ENCODE peak calls at places on chromosome 4, in six cellular contexts. S is A549, N is H1, H is WTC11, R is endothelial cell of umbilical vein, O is K562. G is an unnamed sample.

GRCh38 chr4:6111354-6111930 is 88.9 kb downstream of the JAKMIP1 start:
- DNase-seq in R (no peak), O (no peak), N (no peak), S (no peak), H (no peak), G (no peak)

GRCh38 chr4:20337261-20337664 is 85.6 kb downstream of the SLIT2 start:
- DNase-seq in N (no peak), H (no peak), S (no peak), R (no peak), O (no peak), G (no peak)

GRCh38 chr4:24642941-24643628 is 58.7 kb upstream of the DHX15 start:
- DNase-seq in R (no peak), O (no peak), N (no peak), S (peak), H (no peak), G (peak)

GRCh38 chr4:74202062-74202586 is 44.2 kb downstream of the MTHFD2L start:
- DNase-seq in S (no peak), N (no peak), H (no peak), O (no peak), R (no peak), G (peak)

GRCh38 chr4:94348705-94349104 is 6.1 kb upstream of the HPGDS start:
- DNase-seq in R (no peak), N (no peak), O (no peak), S (no peak), H (no peak), G (no peak)

GRCh38 chr4:120348521-120348920 is 281.9 kb upstream of the MAD2L1 start:
- DNase-seq in S (no peak), N (no peak), H (no peak), O (no peak), R (no peak), G (no peak)

GRCh38 chr4:75004755-75005668 is 72.1 kb downstream of the PARM1 start:
- DNase-seq in O (no peak), R (no peak), S (no peak), H (no peak), N (no peak), G (no peak)

GRCh38 chr4:56244681-56245080 is 142.6 kb downstream of the AASDH start:
- DNase-seq in R (no peak), H (no peak), S (no peak), N (no peak), O (no peak), G (no peak)

GRCh38 chr4:19983072-19983471 is 268.6 kb upstream of the SLIT2 start:
- DNase-seq in R (peak), O (no peak), H (no peak), N (no peak), S (no peak), G (no peak)

GRCh38 chr4:86557526-86557925 is 36.6 kb upstream of the PTPN13 start:
- DNase-seq in H (no peak), N (no peak), S (no peak), O (no peak), R (peak), G (no peak)

GRCh38 chr4:147899512-147899911 is 167.6 kb downstream of the ARHGAP10 start:
- DNase-seq in N (no peak), H (no peak), R (no peak), O (no peak), S (no peak), G (no peak)

GRCh38 chr4:46839128-46839527 is 69.9 kb downstream of the COX7B2 start:
- DNase-seq in S (no peak), H (no peak), O (no peak), N (no peak), R (no peak), G (no peak)

GRCh38 chr4:172245493-172245892 is 432.3 kb downstream of the GALNTL6 start:
- DNase-seq in S (no peak), H (no peak), O (no peak), R (no peak), N (no peak), G (no peak)

GRCh38 chr4:86898562-86898961 is 6.3 kb upstream of the C4orf36 start:
- DNase-seq in N (no peak), O (no peak), S (no peak), H (no peak), R (peak), G (no peak)

GRCh38 chr4:147633113-147633512 is 15.9 kb downstream of the TMEM184C start:
- DNase-seq in R (no peak), H (no peak), O (no peak), N (no peak), S (no peak), G (no peak)

GRCh38 chr4:101169044-101170014 is 178.0 kb downstream of the PPP3CA start:
- DNase-seq in R (peak), H (peak), O (peak), N (peak), S (no peak), G (peak)

GRCh38 chr4:146932111-146932510 is 13.6 kb downstream of the TTC29 start:
- DNase-seq in H (no peak), S (no peak), N (no peak), R (no peak), O (no peak), G (no peak)

GRCh38 chr4:48909697-48910096 is 3.1 kb upstream of the OCIAD2 start:
- DNase-seq in R (peak), H (no peak), S (peak), O (no peak), N (no peak), G (no peak)

GRCh38 chr4:150647008-150647407 is 65.1 kb downstream of the MAB21L2 start:
- DNase-seq in O (no peak), N (no peak), H (no peak), S (no peak), R (no peak), G (no peak)

GRCh38 chr4:38562751-38563198 is 101.2 kb upstream of the KLF3 start:
- DNase-seq in R (peak), N (no peak), O (no peak), H (no peak), S (no peak), G (peak)

GRCh38 chr4:187000281-187000680 is 276.6 kb upstream of the FAT1 start:
- DNase-seq in N (no peak), R (no peak), H (no peak), O (no peak), S (no peak), G (no peak)
- TF ChIP-seq JUN in N (no peak), R (no peak), H (no peak), O (no peak), S (no peak), G (no peak)

GRCh38 chr4:178671766-178672165 is 1229.5 kb upstream of the AGA start:
- DNase-seq in O (no peak), S (no peak), R (no peak), N (no peak), H (no peak), G (no peak)
- TF ChIP-seq JUN in O (no peak), S (no peak), R (no peak), N (no peak), H (no peak), G (no peak)

GRCh38 chr4:140052050-140052449 is 101.9 kb downstream of the MAML3 start:
- DNase-seq in R (peak), H (peak), S (no peak), O (no peak), N (no peak), G (peak)
- TF ChIP-seq JUN in R (no peak), H (no peak), S (no peak), O (no peak), N (no peak), G (no peak)

GRCh38 chr4:153346031-153346430 is 1.5 kb downstream of the MND1 start:
- DNase-seq in S (no peak), H (no peak), N (no peak), R (no peak), O (no peak), G (no peak)

GRCh38 chr4:153346563-153346962 is 2.1 kb downstream of the MND1 start:
- DNase-seq in N (no peak), S (no peak), R (no peak), O (no peak), H (no peak), G (no peak)

GRCh38 chr4:153347117-153347516 is 2.6 kb downstream of the MND1 start:
- DNase-seq in R (no peak), N (no peak), H (no peak), O (no peak), S (no peak), G (no peak)

GRCh38 chr4:153344131-153345010 is at the start of gene MND1:
- DNase-seq in O (peak), H (peak), S (peak), R (peak), N (peak), G (peak)

DNA sequence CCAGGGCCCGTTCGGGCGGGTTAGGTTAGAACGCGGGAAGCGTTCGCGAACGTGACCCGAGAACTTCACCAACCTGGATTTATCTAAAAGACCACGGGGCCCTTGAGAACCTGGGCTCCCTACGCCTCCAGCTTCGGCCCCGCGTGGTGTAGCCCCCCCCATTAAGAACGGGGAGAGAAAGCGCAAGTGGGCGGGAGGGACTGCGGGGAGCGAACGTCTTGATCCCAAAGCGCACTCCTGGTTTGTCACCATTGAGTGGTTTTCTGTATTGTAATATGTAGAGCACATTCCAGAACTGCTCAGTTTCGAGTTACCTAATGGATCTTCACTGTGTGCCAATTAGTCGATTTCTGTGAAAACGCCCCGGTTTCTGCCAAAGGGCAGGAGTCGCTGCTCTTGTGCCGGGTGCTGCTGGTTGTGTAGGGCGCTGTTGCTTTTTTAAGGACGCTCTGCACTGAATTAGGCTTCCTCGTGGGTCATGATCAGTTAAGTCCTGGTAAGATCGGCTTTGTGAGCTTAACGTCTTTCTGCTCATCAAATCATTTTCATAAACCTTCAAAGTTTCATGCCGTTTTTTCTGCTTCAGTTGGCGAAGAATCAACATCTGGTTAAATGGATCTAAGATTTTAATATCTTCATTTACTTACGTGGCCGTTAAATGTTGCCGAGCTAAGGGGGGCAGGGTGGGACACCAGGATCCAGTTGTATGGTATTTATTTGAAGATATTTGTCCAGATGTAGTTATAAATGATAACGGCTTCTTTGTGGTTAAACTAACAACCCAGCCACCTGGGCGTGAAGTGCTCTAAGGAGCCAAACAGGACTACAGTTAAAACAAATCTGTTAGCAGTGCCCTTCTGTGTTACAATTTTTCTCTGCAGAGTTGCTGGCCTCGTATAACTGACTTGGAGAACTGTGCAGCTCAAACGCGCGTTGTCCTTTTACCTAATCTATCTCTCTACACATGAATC is 808 bp downstream of the MND1 start:
- DNase-seq in S (peak), H (peak), R (peak), N (no peak), O (peak), G (peak)
- TF ChIP-seq JUN in S (no peak), H (no peak), R (no peak), N (no peak), O (no peak), G (no peak)

GRCh38 chr4:41322613-41323012 is 65.9 kb downstream of the UCHL1 start:
- DNase-seq in N (peak), S (no peak), R (no peak), O (no peak), H (no peak), G (no peak)
- TF ChIP-seq JUN in N (no peak), S (no peak), R (no peak), O (no peak), H (no peak), G (no peak)

GRCh38 chr4:4269856-4270255 is 20.1 kb downstream of the LYAR start:
- DNase-seq in N (no peak), H (no peak), S (no peak), O (no peak), R (peak), G (no peak)
- TF ChIP-seq JUN in N (no peak), H (no peak), S (no peak), O (no peak), R (peak), G (no peak)